ENCODE peak calls at places on chromosomes 1 and 21, in nine cellular contexts. K is PC-3, V is astrocyte, Q is mucosa of descending colon, J is fibroblast of pulmonary artery, H is lower lobe of right lung, L is IMR-90, Z is GM06990, S is AG10803. I is an unnamed sample.

GRCh38 chr21:37263827-37264226 is 3.3 kb downstream of the VPS26C start:
- DNase-seq in K (no peak), V (peak), Q (no peak), J (no peak), H (no peak), L (peak), Z (no peak), S (peak), I (peak)

GRCh38 chr1:115671176-115672062 is 29.6 kb downstream of the VANGL1 start:
- DNase-seq in K (peak), V (peak), Q (peak), J (no peak), H (no peak), L (peak), Z (no peak), S (no peak), I (peak)

GRCh38 chr21:36630485-36631206 is 68.3 kb upstream of the SIM2 start:
- DNase-seq in K (peak), V (no peak), Q (no peak), J (peak), H (peak), L (peak), Z (peak), S (peak), I (peak)

GRCh38 chr1:12473596-12474329 is 144.2 kb downstream of the DHRS3 start:
- DNase-seq in K (no peak), V (peak), Q (no peak), J (no peak), H (no peak), L (peak), Z (no peak), S (peak), I (peak)

GRCh38 chr1:2353907-2354438 is 37.4 kb downstream of the MORN1 start:
- DNase-seq in K (no peak), V (no peak), Q (peak), J (no peak), H (peak), L (no peak), Z (no peak), S (no peak), I (no peak)

GRCh38 chr21:41786521-41786987 is 19.7 kb upstream of the RIPK4 start:
- DNase-seq in K (peak), V (peak), Q (no peak), J (no peak), H (no peak), L (peak), Z (no peak), S (peak), I (no peak)

GRCh38 chr1:203167026-203167912 is 8.4 kb downstream of the MYBPH start:
- DNase-seq in K (no peak), V (no peak), Q (no peak), J (no peak), H (no peak), L (no peak), Z (no peak), S (no peak), I (no peak)

GRCh38 chr21:29145354-29145782 is 14.9 kb downstream of the MAP3K7CL start:
- DNase-seq in K (peak), V (peak), Q (no peak), J (peak), H (no peak), L (peak), Z (no peak), S (peak), I (peak)

GRCh38 chr1:51794260-51794659 is 84.3 kb downstream of the NRDC start:
- DNase-seq in K (no peak), V (no peak), Q (no peak), J (no peak), H (no peak), L (no peak), Z (no peak), S (no peak), I (no peak)

GRCh38 chr1:31753623-31754349 is 10.4 kb downstream of the ADGRB2 start:
- DNase-seq in K (no peak), V (no peak), Q (no peak), J (peak), H (no peak), L (peak), Z (no peak), S (peak), I (peak)

GRCh38 chr1:23210351-23210785 is 6.9 kb downstream of the HTR1D start:
- DNase-seq in K (peak), V (no peak), Q (no peak), J (no peak), H (no peak), L (no peak), Z (no peak), S (no peak), I (peak)

GRCh38 chr21:37917612-37918011 is 1.4 kb upstream of the KCNJ6 start:
- DNase-seq in K (peak), V (peak), Q (no peak), J (peak), H (no peak), L (peak), Z (no peak), S (peak), I (peak)

GRCh38 chr1:19750101-19750881 is 49.4 kb downstream of the TMCO4 start:
- DNase-seq in K (peak), V (no peak), Q (no peak), J (peak), H (no peak), L (peak), Z (no peak), S (peak), I (no peak)

GRCh38 chr1:28115267-28115666 is 26.9 kb upstream of the EYA3 start:
- DNase-seq in K (no peak), V (peak), Q (no peak), J (peak), H (peak), L (peak), Z (peak), S (no peak), I (peak)

GRCh38 chr21:24032709-24033232 is 1574.5 kb downstream of the MRPL39 start:
- DNase-seq in K (no peak), V (no peak), Q (no peak), J (no peak), H (no peak), L (no peak), Z (no peak), S (no peak), I (no peak)

GRCh38 chr1:198775606-198776005 is 136.8 kb downstream of the PTPRC start:
- DNase-seq in K (no peak), V (peak), Q (peak), J (peak), H (no peak), L (peak), Z (no peak), S (no peak), I (peak)

GRCh38 chr1:154430903-154431302 is 25.8 kb downstream of the IL6R start:
- DNase-seq in K (no peak), V (peak), Q (no peak), J (peak), H (no peak), L (no peak), Z (no peak), S (no peak), I (peak)

GRCh38 chr1:11790880-11791715 is 14.7 kb downstream of the MTHFR start:
- DNase-seq in K (peak), V (peak), Q (peak), J (peak), H (peak), L (peak), Z (no peak), S (peak), I (peak)

GRCh38 chr1:15343729-15344128 is 66.0 kb upstream of the EFHD2 start:
- DNase-seq in K (no peak), V (peak), Q (peak), J (peak), H (peak), L (peak), Z (no peak), S (peak), I (peak)

GRCh38 chr1:8813016-8813763 is 4.2 kb downstream of the RERE start:
- DNase-seq in K (no peak), V (peak), Q (no peak), J (peak), H (no peak), L (peak), Z (no peak), S (no peak), I (peak)

GRCh38 chr21:38267991-38268858 is 11.4 kb downstream of the KCNJ15 start:
- DNase-seq in K (peak), V (no peak), Q (no peak), J (no peak), H (no peak), L (no peak), Z (peak), S (peak), I (no peak)

GRCh38 chr1:174222166-174222949 is 63.0 kb downstream of the RABGAP1L start:
- DNase-seq in K (peak), V (peak), Q (no peak), J (peak), H (no peak), L (peak), Z (no peak), S (peak), I (peak)

GRCh38 chr1:183571678-183572268 is 18.5 kb downstream of the NCF2 start:
- DNase-seq in K (peak), V (peak), Q (no peak), J (no peak), H (no peak), L (peak), Z (no peak), S (peak), I (peak)

GRCh38 chr21:15057290-15057689 is 7.5 kb downstream of the NRIP1 start:
- DNase-seq in K (no peak), V (no peak), Q (no peak), J (no peak), H (no peak), L (no peak), Z (no peak), S (no peak), I (no peak)

GRCh38 chr21:24225432-24225831 is 1381.8 kb downstream of the MRPL39 start:
- DNase-seq in K (peak), V (peak), Q (no peak), J (peak), H (no peak), L (peak), Z (no peak), S (no peak), I (peak)

GRCh38 chr1:40784141-40784770 is 669 bp downstream of the KCNQ4 start:
- DNase-seq in K (no peak), V (no peak), Q (no peak), J (no peak), H (no peak), L (no peak), Z (no peak), S (no peak), I (no peak)

GRCh38 chr1:30083800-30084464 is 639.5 kb downstream of the MATN1 start:
- DNase-seq in K (peak), V (peak), Q (no peak), J (peak), H (no peak), L (peak), Z (no peak), S (peak), I (peak)

GRCh38 chr21:45267390-45267760 is 20.3 kb downstream of the POFUT2 start:
- DNase-seq in K (no peak), V (no peak), Q (no peak), J (no peak), H (no peak), L (no peak), Z (no peak), S (no peak), I (no peak)

GRCh38 chr21:44529011-44529421 is 11.0 kb downstream of the KRTAP10-1 start:
- DNase-seq in K (no peak), V (no peak), Q (no peak), J (no peak), H (no peak), L (no peak), Z (no peak), S (no peak), I (no peak)

GRCh38 chr1:8560611-8561544 is 243.0 kb downstream of the SLC45A1 start:
- DNase-seq in K (peak), V (no peak), Q (no peak), J (peak), H (no peak), L (peak), Z (peak), S (peak), I (peak)

GRCh38 chr1:210654176-210654786 is 325.6 kb downstream of the HHAT start:
- DNase-seq in K (no peak), V (no peak), Q (no peak), J (no peak), H (no peak), L (no peak), Z (no peak), S (no peak), I (peak)

GRCh38 chr1:21956720-21957552 is 19.8 kb upstream of the HSPG2 start:
- DNase-seq in K (peak), V (peak), Q (peak), J (peak), H (peak), L (peak), Z (no peak), S (peak), I (no peak)

GRCh38 chr1:29466258-29466657 is 229.9 kb downstream of the PTPRU start:
- DNase-seq in K (no peak), V (no peak), Q (no peak), J (no peak), H (no peak), L (no peak), Z (no peak), S (no peak), I (no peak)

GRCh38 chr1:154847891-154848290 is 22.2 kb downstream of the KCNN3 start:
- DNase-seq in K (no peak), V (no peak), Q (no peak), J (peak), H (no peak), L (no peak), Z (no peak), S (peak), I (no peak)

GRCh38 chr1:31752952-31753351 is 11.2 kb downstream of the ADGRB2 start:
- DNase-seq in K (no peak), V (no peak), Q (no peak), J (no peak), H (no peak), L (no peak), Z (no peak), S (no peak), I (no peak)

GRCh38 chr1:209657140-209657879 is 5.1 kb upstream of the LAMB3 start:
- DNase-seq in K (peak), V (no peak), Q (no peak), J (no peak), H (no peak), L (no peak), Z (peak), S (peak), I (peak)

GRCh38 chr1:232549998-232550397 is 79.9 kb downstream of the SIPA1L2 start:
- DNase-seq in K (no peak), V (no peak), Q (no peak), J (no peak), H (no peak), L (no peak), Z (no peak), S (no peak), I (no peak)

GRCh38 chr1:246875041-246876026 is 56.4 kb downstream of the AHCTF1 start:
- DNase-seq in K (peak), V (peak), Q (no peak), J (peak), H (no peak), L (peak), Z (peak), S (peak), I (peak)

GRCh38 chr21:29892379-29892778 is 47.4 kb downstream of the GRIK1 start:
- DNase-seq in K (no peak), V (no peak), Q (no peak), J (no peak), H (no peak), L (no peak), Z (no peak), S (no peak), I (no peak)

GRCh38 chr1:239952348-239953307 is 139.1 kb upstream of the FMN2 start:
- DNase-seq in K (peak), V (no peak), Q (no peak), J (no peak), H (no peak), L (no peak), Z (no peak), S (no peak), I (peak)
- TF ChIP-seq CTCF in K (peak), V (peak), Q (peak), J (peak), H (peak), L (peak), Z (peak), S (peak), I (peak)

GRCh38 chr1:221457706-221458429 is 284.0 kb downstream of the DUSP10 start:
- DNase-seq in K (no peak), V (no peak), Q (no peak), J (peak), H (no peak), L (peak), Z (no peak), S (peak), I (no peak)
- H3K4me3 ChIP-seq in K (no peak), V (no peak), Q (no peak), J (no peak), H (no peak), L (no peak), Z (no peak), S (no peak), I (no peak)

GRCh38 chr1:112925015-112925414 is 31.0 kb downstream of the SLC16A1 start:
- DNase-seq in K (no peak), V (no peak), Q (no peak), J (no peak), H (no peak), L (no peak), Z (no peak), S (no peak), I (no peak)
- TF ChIP-seq CTCF in K (peak), V (no peak), Q (no peak), J (peak), H (no peak), L (no peak), Z (no peak), S (no peak), I (peak)

GRCh38 chr1:166080277-166080964 is 86.4 kb downstream of the FAM78B start:
- DNase-seq in K (no peak), V (peak), Q (no peak), J (no peak), H (no peak), L (no peak), Z (no peak), S (no peak), I (no peak)
- H3K4me3 ChIP-seq in K (no peak), V (no peak), Q (no peak), J (no peak), H (no peak), L (no peak), Z (no peak), S (no peak), I (no peak)

DNA sequence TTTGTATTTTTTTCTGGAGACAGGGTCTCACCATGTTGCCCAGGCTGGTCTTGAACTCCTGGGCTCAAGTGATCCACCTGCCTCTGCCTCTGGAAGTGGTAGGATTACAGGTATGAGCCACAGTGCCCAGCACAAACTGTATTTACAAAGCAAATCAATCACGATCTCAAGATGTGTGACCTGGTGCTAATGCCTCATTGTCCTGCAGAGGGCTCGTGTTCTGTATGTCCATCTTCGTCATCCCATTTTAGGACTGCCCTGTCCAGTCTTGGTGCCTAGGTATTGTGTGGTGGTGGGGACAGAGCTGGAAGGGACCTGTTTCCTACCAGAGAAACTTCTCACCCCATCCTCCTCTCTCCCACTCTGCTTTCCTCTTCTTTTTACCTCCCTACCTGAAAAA is 20.2 kb downstream of the PROK1 start:
- DNase-seq in K (peak), V (no peak), Q (no peak), J (no peak), H (no peak), L (no peak), Z (no peak), S (no peak), I (no peak)
- TF ChIP-seq CTCF in K (peak), V (no peak), Q (no peak), J (no peak), H (no peak), L (no peak), Z (no peak), S (no peak), I (peak)

GRCh38 chr1:164602142-164602429 is 43.1 kb downstream of the PBX1 start:
- DNase-seq in K (peak), V (no peak), Q (no peak), J (no peak), H (peak), L (no peak), Z (no peak), S (no peak), I (no peak)
- H3K4me3 ChIP-seq in K (peak), V (no peak), Q (no peak), J (no peak), H (peak), L (no peak), Z (no peak), S (peak), I (no peak)

I was measured in choroid plexus epithelial cell.